ENCODE peak calls at places on chromosomes 6 and 20, in six cellular contexts. U is K562, M is colonic mucosa, W is pancreas, Q is body of pancreas, Z is fibroblast of pulmonary artery. A is an unnamed sample.

GRCh38 chr6:28838634-28839442 is 84.9 kb downstream of the TRIM27 start:
- DNase-seq in U (peak), M (peak), W (peak), Q (peak), Z (peak), A (peak)

GRCh38 chr6:126804255-126805064 is 314.0 kb upstream of the RSPO3 start:
- DNase-seq in U (peak), M (peak), W (no peak), Q (peak), Z (peak), A (peak)

GRCh38 chr20:50628326-50628725 is 63.0 kb downstream of the RIPOR3 start:
- DNase-seq in U (no peak), M (no peak), W (no peak), Q (no peak), Z (no peak), A (no peak)

GRCh38 chr20:62603021-62603906 is 39.0 kb upstream of the SLCO4A1 start:
- DNase-seq in U (no peak), M (peak), W (peak), Q (peak), Z (no peak), A (peak)

GRCh38 chr6:30887901-30888300 is 3.6 kb downstream of the DDR1 start:
- DNase-seq in U (no peak), M (no peak), W (no peak), Q (no peak), Z (no peak), A (no peak)

GRCh38 chr6:69936674-69937363 is 70.5 kb downstream of the COL19A1 start:
- DNase-seq in U (no peak), M (no peak), W (no peak), Q (peak), Z (peak), A (no peak)

GRCh38 chr6:126051739-126052138 is 65.4 kb downstream of the TRMT11 start:
- DNase-seq in U (no peak), M (no peak), W (no peak), Q (no peak), Z (no peak), A (peak)

GRCh38 chr20:61115627-61116026 is 136.4 kb upstream of the CDH4 start:
- DNase-seq in U (no peak), M (no peak), W (no peak), Q (no peak), Z (no peak), A (no peak)

GRCh38 chr20:37649017-37649416 is 44.8 kb upstream of the CTNNBL1 start:
- DNase-seq in U (no peak), M (no peak), W (no peak), Q (no peak), Z (peak), A (peak)

GRCh38 chr6:142871910-142872331 is 73.1 kb downstream of the HIVEP2 start:
- DNase-seq in U (no peak), M (peak), W (peak), Q (peak), Z (peak), A (peak)

GRCh38 chr6:166112580-166112979 is 55.1 kb downstream of the TBXT start:
- DNase-seq in U (no peak), M (no peak), W (no peak), Q (no peak), Z (peak), A (peak)

GRCh38 chr6:16602035-16602434 is 159.2 kb downstream of the ATXN1 start:
- DNase-seq in U (no peak), M (no peak), W (no peak), Q (no peak), Z (no peak), A (no peak)

GRCh38 chr6:151877458-151877857 is 70.0 kb downstream of the ESR1 start:
- DNase-seq in U (no peak), M (no peak), W (no peak), Q (no peak), Z (no peak), A (no peak)

GRCh38 chr6:149079911-149080501 is 237.5 kb upstream of the TAB2 start:
- DNase-seq in U (no peak), M (no peak), W (peak), Q (peak), Z (peak), A (peak)

GRCh38 chr6:170147056-170147787 is 143.7 kb downstream of the DLL1 start:
- DNase-seq in U (no peak), M (no peak), W (no peak), Q (no peak), Z (no peak), A (no peak)

GRCh38 chr6:170146640-170147039 is 144.2 kb downstream of the DLL1 start:
- DNase-seq in U (no peak), M (no peak), W (no peak), Q (no peak), Z (no peak), A (no peak)

GRCh38 chr6:170149681-170150589 is 140.9 kb downstream of the DLL1 start:
- DNase-seq in U (no peak), M (no peak), W (no peak), Q (no peak), Z (no peak), A (no peak)

GRCh38 chr6:170148709-170149470 is 142.0 kb downstream of the DLL1 start:
- DNase-seq in U (no peak), M (no peak), W (no peak), Q (no peak), Z (no peak), A (no peak)

DNA sequence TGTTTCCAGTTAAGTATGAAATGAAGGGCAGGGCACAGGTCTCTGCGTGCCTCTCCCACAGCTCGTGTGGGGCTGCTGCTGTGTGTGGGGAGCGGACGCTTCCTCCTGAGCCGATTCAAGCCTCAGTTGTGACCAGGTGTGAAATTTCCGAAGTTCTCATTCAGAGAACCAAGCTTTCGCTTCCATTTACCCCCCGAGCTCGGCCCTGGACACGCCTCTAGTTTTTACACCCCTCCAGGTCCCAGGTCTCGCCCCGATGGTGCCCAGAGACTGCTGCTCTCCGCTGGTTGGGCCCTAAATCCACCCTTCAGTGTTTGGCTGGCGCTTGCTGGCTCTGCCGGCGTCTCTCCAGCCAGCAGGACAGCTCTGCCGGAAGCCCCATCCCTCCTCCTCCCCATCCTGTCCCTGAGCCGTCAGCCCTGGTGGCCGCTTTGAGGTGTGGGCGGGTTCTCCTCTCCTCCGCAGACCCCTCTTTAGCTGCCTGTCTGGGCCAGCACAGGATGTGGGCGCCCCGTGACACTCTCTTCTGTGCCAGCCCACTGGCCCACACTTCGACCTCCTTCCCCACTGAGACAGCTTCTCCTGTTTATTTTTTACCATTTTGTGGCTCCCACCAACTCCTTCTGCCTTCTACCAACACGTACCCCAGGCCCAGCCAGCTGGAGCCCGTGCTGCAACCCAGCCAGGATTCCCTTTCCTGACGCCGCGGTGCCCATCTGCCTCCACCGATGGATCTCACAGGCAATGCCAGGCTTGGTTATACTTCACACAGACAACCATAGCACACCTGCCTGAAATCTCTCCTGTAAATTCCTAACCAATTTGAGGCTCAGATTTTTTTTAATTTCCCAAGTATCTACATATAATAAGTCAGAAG is 142.8 kb downstream of the DLL1 start:
- DNase-seq in U (no peak), M (no peak), W (no peak), Q (no peak), Z (no peak), A (no peak)
- TF ChIP-seq CTCF in U (no peak), M (no peak), W (no peak), Q (no peak), Z (no peak), A (no peak)

GRCh38 chr20:17558941-17559304 is 11.0 kb upstream of the DSTN start:
- DNase-seq in U (no peak), M (no peak), W (no peak), Q (no peak), Z (no peak), A (no peak)
- H3K4me3 ChIP-seq in U (no peak), M (no peak), W (no peak), Q (no peak), Z (no peak), A (no peak)

GRCh38 chr6:130309028-130309427 is 56.8 kb upstream of the TMEM200A start:
- DNase-seq in U (no peak), M (no peak), W (no peak), Q (no peak), Z (no peak), A (no peak)

GRCh38 chr6:130307752-130308361 is 58.0 kb upstream of the TMEM200A start:
- DNase-seq in U (no peak), M (no peak), W (no peak), Q (no peak), Z (peak), A (peak)

GRCh38 chr6:130314271-130314670 is 51.5 kb upstream of the TMEM200A start:
- DNase-seq in U (no peak), M (no peak), W (no peak), Q (no peak), Z (no peak), A (no peak)

GRCh38 chr6:130313206-130313605 is 52.6 kb upstream of the TMEM200A start:
- DNase-seq in U (no peak), M (no peak), W (no peak), Q (no peak), Z (no peak), A (no peak)
- TF ChIP-seq CTCF in U (peak), M (no peak), W (no peak), Q (no peak), Z (peak), A (no peak)

DNA sequence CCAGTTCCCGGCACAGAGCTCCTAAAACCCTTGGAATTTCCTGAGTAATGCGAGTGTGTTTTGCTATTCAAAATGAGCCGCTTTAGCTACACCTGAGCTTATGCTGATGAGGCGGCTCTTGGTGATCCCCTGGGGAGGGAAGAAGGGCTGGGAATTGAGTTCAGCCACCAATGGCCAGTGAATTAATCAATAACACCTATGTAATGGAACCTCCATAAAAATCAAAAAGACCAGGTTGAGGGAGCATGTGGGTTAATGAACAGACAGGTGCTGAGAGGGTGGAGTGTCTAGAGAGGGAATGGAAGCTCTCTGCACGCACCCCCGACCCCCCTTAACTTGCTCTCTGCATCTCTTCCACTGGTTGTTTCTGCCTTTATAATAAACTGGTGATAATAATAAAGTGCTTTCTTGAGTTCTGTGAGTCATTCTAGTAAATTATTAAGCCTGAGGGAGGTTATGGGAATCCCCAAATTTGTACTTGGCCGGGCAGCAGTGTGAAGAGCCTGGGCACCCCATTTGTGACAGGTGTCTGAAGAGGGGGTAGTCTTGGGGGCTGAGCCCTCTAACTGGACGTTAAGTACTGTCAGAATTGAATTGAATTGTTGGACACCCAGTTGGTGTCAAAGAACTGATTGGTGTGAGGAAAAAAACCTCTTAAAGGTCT is 24.7 kb upstream of the SERPINB1 start:
- DNase-seq in U (no peak), M (no peak), W (no peak), Q (no peak), Z (no peak), A (no peak)
- H3K4me3 ChIP-seq in U (no peak), M (no peak), W (no peak), Q (no peak), Z (no peak), A (no peak)

GRCh38 chr6:52537001-52537753 is 39.7 kb downstream of the TRAM2 start:
- DNase-seq in U (no peak), M (no peak), W (no peak), Q (no peak), Z (no peak), A (peak)

GRCh38 chr6:52534966-52535390 is 41.9 kb downstream of the TRAM2 start:
- DNase-seq in U (no peak), M (no peak), W (no peak), Q (no peak), Z (no peak), A (no peak)

GRCh38 chr6:52538252-52538905 is 38.5 kb downstream of the TRAM2 start:
- DNase-seq in U (no peak), M (no peak), W (no peak), Q (no peak), Z (no peak), A (no peak)

GRCh38 chr6:52535711-52536423 is 41.0 kb downstream of the TRAM2 start:
- DNase-seq in U (no peak), M (no peak), W (no peak), Q (no peak), Z (no peak), A (no peak)

GRCh38 chr6:52536424-52536916 is 40.4 kb downstream of the TRAM2 start:
- DNase-seq in U (no peak), M (no peak), W (no peak), Q (no peak), Z (no peak), A (no peak)
- TF ChIP-seq CTCF in U (no peak), M (no peak), W (no peak), Q (no peak), Z (no peak), A (no peak)

GRCh38 chr6:53696351-53696750 is 30.8 kb upstream of the KLHL31 start:
- DNase-seq in U (no peak), M (no peak), W (no peak), Q (no peak), Z (no peak), A (no peak)

GRCh38 chr6:53691252-53691651 is 25.7 kb upstream of the KLHL31 start:
- DNase-seq in U (no peak), M (no peak), W (no peak), Q (no peak), Z (no peak), A (no peak)

GRCh38 chr6:53694800-53695394 is 29.3 kb upstream of the KLHL31 start:
- DNase-seq in U (no peak), M (no peak), W (no peak), Q (no peak), Z (no peak), A (no peak)

GRCh38 chr6:53692172-53692571 is 26.6 kb upstream of the KLHL31 start:
- DNase-seq in U (no peak), M (no peak), W (no peak), Q (no peak), Z (no peak), A (no peak)

GRCh38 chr6:53691667-53692133 is 26.1 kb upstream of the KLHL31 start:
- DNase-seq in U (no peak), M (no peak), W (no peak), Q (no peak), Z (peak), A (no peak)
- H3K4me3 ChIP-seq in U (no peak), M (no peak), W (no peak), Q (no peak), Z (no peak), A (no peak)

DNA sequence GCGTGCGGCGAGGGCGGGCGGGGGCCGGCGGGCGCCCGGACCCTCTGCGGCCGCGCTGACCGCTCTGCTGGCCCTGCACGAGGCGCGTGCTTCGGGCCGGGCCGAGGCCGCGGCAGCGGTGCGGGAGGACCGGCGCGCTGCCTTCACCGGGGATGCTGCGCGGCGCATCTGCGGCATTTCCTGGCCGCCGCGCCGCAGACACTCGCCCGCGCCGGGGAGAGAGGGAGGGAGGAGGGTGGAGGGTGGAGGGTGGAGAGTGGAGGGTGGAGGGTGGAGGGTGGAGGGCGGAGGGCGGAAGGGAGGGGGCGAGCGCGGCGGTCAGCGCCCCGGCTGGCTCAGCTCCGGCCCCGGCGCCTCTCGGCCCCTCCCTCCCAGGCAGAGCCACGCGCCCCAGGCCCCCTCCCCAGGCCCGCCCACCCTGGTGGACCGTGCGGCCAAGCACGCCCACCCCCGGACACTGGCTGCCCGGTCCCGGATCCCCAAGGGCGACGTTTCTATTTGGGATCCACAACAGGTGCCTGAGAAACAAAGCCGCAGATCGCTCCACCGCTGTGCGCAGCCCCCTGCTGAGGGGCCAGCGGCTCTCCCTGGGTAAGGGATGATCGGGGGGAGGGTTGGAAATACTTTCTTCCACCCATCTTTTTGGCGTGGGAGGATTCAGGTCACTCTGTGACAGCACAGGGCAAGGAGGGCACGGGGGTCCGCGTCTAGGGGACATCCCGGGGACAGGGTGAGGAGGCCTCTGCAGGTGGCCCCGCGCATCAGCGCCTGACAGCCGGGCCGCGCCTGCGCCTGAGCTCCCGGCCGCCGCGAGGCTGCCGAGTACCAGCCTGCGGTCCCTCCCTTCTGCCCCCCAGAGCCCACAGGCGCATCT is 111.2 kb upstream of the BEND6 start:
- DNase-seq in U (peak), M (peak), W (peak), Q (peak), Z (peak), A (peak)
- TF ChIP-seq CTCF in U (peak), M (peak), W (peak), Q (peak), Z (no peak), A (no peak)

DNA sequence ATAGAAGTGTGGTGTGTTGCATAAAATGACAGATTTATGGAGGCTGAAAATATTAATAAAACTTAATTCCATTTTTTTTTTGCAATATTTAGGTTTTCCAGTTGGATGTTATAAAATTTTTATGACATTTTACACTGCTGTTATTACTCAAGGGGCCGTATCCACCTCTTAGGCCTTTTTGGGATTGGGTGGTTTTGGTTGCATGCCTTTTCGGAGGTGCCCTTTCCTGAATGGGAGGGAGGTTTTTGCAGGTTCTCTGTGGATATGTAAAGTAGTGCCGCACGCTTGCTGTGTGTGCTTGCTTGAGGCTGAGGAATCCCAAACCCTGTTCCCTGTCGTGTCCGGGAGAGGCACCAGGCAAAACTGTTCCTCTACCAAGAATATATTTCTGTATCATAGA is 6.8 kb downstream of the ARID1B start:
- DNase-seq in U (no peak), M (no peak), W (no peak), Q (no peak), Z (no peak), A (no peak)
- H3K4me3 ChIP-seq in U (no peak), M (no peak), W (no peak), Q (no peak), Z (no peak), A (no peak)

DNA sequence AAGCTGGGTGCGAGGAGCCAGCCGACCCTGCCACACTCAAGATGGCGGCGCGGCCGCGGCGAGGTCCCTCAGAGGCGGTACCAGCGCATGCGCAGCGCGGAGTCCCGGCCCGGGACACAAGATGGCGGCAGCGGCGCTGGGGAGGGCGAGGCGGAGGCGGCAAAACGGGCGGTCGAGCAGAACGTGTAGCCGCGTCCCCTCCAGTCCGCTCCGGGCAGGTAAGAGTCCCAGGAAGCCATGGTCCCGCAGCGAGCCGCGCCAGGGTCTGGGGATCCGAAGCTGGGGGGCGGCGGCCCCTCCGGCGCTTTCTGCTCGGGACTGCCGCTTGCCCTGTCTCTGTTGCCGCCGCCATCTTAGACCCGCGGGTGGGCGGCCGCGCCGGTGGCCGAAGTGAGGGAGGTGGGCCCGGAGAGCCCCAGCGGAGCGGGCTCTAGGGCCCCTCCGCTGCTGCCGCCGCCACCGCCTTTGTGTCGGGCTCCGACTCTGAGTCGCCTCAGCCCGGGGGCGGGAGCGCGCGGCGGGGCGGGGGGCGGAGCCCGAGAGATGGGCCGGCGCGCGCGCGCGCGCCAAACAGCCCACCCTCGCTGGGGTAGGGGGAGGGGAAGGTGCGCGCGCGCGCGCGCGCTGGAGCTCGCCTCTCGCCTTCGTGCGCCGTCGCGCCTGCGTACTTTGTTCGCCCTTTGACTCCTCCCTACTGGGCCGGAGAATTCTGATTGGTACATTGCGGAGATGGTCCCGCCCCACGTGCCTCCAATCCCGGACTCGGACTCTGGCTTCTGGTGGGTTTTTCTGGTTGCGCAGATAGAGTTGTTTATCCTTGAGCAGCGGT is at the start of gene PCIF1:
- DNase-seq in U (peak), M (peak), W (peak), Q (peak), Z (peak), A (peak)
- TF ChIP-seq CTCF in U (no peak), M (no peak), W (no peak), Q (no peak), Z (no peak), A (no peak)